ENCODE peak calls at places on chromosomes 3 and 15, in six cellular contexts. M is breast epithelium, I is testis, O is GM12891, H is heart left ventricle, L is HepG2. S is an unnamed sample.

GRCh38 chr3:185537369-185537970 is 14.9 kb downstream of the LIPH start:
- DNase-seq in I (no peak), H (peak; percentile 20), O (peak; percentile 61), L (peak; percentile 10), M (peak; percentile 71), S (peak; percentile 14)

GRCh38 chr15:27692438-27692837 is 406.7 kb downstream of the OCA2 start:
- DNase-seq in I (no peak), O (no peak), M (no peak), L (no peak), H (no peak), S (no peak)

GRCh38 chr3:192816274-192816853 is 89.0 kb upstream of the FGF12 start:
- DNase-seq in L (peak; percentile 49), H (no peak), I (no peak), O (no peak), M (no peak), S (no peak)

GRCh38 chr3:192851821-192852352 is 65.8 kb downstream of the MB21D2 start:
- DNase-seq in M (peak; percentile 79), O (no peak), L (peak; percentile 86), H (peak; percentile 45), I (peak; percentile 56), S (no peak)

GRCh38 chr3:55169608-55170010 is 241.8 kb upstream of the LRTM1 start:
- DNase-seq in O (no peak), H (no peak), I (no peak), L (no peak), M (no peak), S (no peak)

GRCh38 chr15:31400222-31400927 is 73.7 kb downstream of the KLF13 start:
- DNase-seq in H (no peak), O (no peak), L (no peak), I (no peak), M (no peak), S (no peak)

GRCh38 chr3:59709702-59710555 is 660.1 kb upstream of the CFAP20DC start:
- DNase-seq in I (peak; percentile 33), H (peak; percentile 52), M (peak; percentile 31), O (no peak), L (no peak), S (peak; percentile 86)

GRCh38 chr15:45522179-45522930 is at the start of gene SLC30A4:
- DNase-seq in O (peak; percentile 61), L (no peak), I (peak; percentile 84), M (peak; percentile 58), H (peak; percentile 75), S (peak; percentile 93)

DNA sequence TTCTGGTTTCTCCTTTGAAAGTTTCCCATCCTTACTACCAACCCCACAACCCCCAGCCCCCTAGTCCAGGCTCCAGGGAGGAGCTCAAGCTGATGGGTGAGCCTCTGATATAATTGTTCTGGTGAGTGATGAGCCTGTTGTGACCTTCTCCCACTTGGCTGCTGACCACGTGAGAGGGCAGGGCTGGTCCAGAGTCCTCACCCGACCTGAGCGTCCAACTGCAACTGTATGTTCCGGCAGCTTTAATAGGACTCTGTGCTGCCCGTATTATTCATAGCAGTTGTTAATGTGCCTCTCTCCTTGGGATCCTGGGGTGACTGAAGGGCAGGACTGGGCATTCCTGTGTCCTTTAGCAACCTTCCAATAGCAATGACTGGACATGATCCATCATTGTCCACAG is 56.2 kb downstream of the B3GNT5 start:
- DNase-seq in O (no peak), I (no peak), L (peak; percentile 19), H (peak; percentile 39), M (no peak), S (no peak)
- TF ChIP-seq POLR2A in O (no peak), I (no peak), L (no peak), H (no peak), M (no peak), S (no peak)

GRCh38 chr3:189981668-189982067 is 139.0 kb downstream of the P3H2 start:
- DNase-seq in M (no peak), L (no peak), O (no peak), I (peak; percentile 31), H (no peak), S (no peak)
- TF ChIP-seq POLR2A in M (no peak), L (no peak), O (no peak), I (no peak), H (no peak), S (no peak)

GRCh38 chr3:11568503-11569155 is 75.1 kb downstream of the VGLL4 start:
- DNase-seq in I (peak; percentile 60), H (peak; percentile 79), O (no peak), L (no peak), M (peak; percentile 80), S (no peak)
- TF ChIP-seq POLR2A in I (no peak), H (no peak), O (no peak), L (no peak), M (no peak), S (no peak)

GRCh38 chr3:103515116-103515515 is 1080.3 kb downstream of the ZPLD1 start:
- DNase-seq in H (no peak), M (no peak), I (no peak), L (no peak), O (no peak), S (no peak)
- TF ChIP-seq POLR2A in H (no peak), M (no peak), I (no peak), L (no peak), O (no peak), S (no peak)

GRCh38 chr3:113212845-113213375 is 1.6 kb downstream of the BOC start:
- DNase-seq in I (no peak), H (no peak), M (no peak), L (no peak), O (no peak), S (no peak)

GRCh38 chr3:113210608-113211369 is 568 bp upstream of the BOC start:
- DNase-seq in O (no peak), H (no peak), M (no peak), I (peak; percentile 56), L (no peak), S (no peak)

GRCh38 chr3:113212155-113212844 is 943 bp downstream of the BOC start:
- DNase-seq in M (no peak), O (peak; percentile 25), H (no peak), I (peak; percentile 45), L (no peak), S (no peak)

GRCh38 chr3:113214227-113214626 is 2.9 kb downstream of the BOC start:
- DNase-seq in M (no peak), H (no peak), L (no peak), I (no peak), O (no peak), S (no peak)

GRCh38 chr3:113211370-113212154 is at the start of gene BOC:
- DNase-seq in O (peak; percentile 49), M (no peak), I (peak; percentile 48), L (no peak), H (peak; percentile 46), S (no peak)
- TF ChIP-seq POLR2A in O (no peak), M (peak; percentile 15), I (no peak), L (no peak), H (peak; percentile 40), S (no peak)

DNA sequence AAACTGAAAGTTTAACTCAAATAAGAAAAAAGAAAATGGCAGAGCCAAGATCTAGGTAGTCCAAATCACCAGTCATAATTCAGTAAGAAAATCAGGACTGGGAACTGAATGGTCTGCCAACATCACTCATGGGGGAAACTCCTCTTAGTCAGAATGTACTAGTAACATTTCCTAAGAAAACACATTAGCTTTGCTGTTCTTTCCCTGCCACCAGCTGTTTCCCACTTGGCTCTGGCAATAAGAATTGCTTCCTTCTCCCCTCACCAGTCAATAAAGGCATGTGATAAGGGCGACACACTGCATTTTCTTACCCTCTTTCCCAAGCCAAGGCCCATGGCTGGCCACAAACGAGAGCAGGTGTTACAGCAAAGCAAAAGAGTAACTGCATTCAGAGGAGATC is 46.1 kb downstream of the PIK3R4 start:
- DNase-seq in O (no peak), H (no peak), M (no peak), I (no peak), L (no peak), S (no peak)
- TF ChIP-seq POLR2A in O (no peak), H (no peak), M (no peak), I (no peak), L (no peak), S (no peak)

GRCh38 chr15:68821898-68822380 is 1.2 kb upstream of the ANP32A start:
- DNase-seq in L (peak; percentile 69), H (no peak), O (no peak), I (peak; percentile 51), M (no peak), S (no peak)

GRCh38 chr15:68821190-68821897 is 649 bp upstream of the ANP32A start:
- DNase-seq in M (no peak), L (no peak), H (no peak), O (no peak), I (peak; percentile 33), S (no peak)

GRCh38 chr15:68819451-68820204 is 1.1 kb downstream of the ANP32A start:
- DNase-seq in I (peak; percentile 73), O (no peak), M (peak; percentile 48), H (peak; percentile 45), L (peak; percentile 24), S (peak; percentile 88)

GRCh38 chr15:68820205-68820588 is 498 bp downstream of the ANP32A start:
- DNase-seq in L (peak; percentile 21), I (peak; percentile 49), O (no peak), M (no peak), H (peak; percentile 54), S (peak; percentile 92)

DNA sequence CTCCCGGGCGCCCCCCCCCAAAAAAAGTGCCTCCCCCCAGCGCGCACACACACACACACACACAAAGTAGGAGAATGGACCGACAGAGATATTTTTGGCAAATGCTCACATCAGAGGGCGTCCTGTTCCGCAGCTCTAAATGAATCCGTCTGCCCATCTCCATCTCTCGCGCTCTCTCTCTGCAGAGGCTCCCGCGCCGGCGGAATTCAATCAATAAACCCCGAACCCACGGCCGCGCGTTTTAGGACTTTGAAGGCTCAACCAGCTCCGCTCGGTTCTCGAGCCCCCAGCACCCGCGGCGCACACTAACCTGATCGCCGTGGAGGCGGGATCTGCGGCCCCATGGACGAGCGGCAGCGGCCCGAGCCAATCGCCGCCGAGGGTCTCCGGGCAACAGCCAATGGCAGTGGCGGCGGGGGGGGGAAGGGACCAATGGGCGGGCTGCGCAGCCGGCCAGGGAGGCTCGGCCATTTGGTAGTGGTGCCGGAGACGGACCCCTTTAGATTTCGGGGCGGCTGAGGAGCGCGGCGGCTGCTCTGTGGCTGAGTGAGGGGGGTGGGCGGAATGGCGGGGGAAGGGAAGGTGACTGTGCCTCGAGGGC is at the start of gene ANP32A:
- DNase-seq in L (peak; percentile 85), O (peak; percentile 95), I (peak; percentile 97), M (peak; percentile 96), H (peak; percentile 99), S (peak; percentile 96)
- TF ChIP-seq POLR2A in L (no peak), O (peak; percentile 34), I (peak; percentile 16), M (peak; percentile 29), H (peak; percentile 88), S (no peak)

S was measured in spleen.